ENCODE peak calls at places on chromosomes 3 and 15, in ten cellular contexts. One of them, this sample, is unnamed.

GRCh38 chr3:123843668-123844067 is 40.5 kb downstream of the MYLK start:
- DNase-seq in progenitor cell of endocrine pancreas: no peak
- DNase-seq in fibroblast of mammary gland: no peak
- DNase-seq in left ventricle myocardium superior: no peak
- DNase-seq in NCI-H1092 treated with DMSO at 0.1 percent for 48 hours: no peak
- DNase-seq in left colon: no peak
- DNase-seq in B cell: no peak
- DNase-seq in cerebellar cortex: no peak
- DNase-seq in EL: peak
- DNase-seq in HT1080: peak
- DNase-seq in this sample: peak

GRCh38 chr3:194810076-194810475 is 124.4 kb downstream of the FAM43A start:
- DNase-seq in progenitor cell of endocrine pancreas: no peak
- DNase-seq in HT1080: no peak
- DNase-seq in NCI-H1092 treated with DMSO at 0.1 percent for 48 hours: no peak
- DNase-seq in left colon: no peak
- DNase-seq in EL: no peak
- DNase-seq in left ventricle myocardium superior: no peak
- DNase-seq in B cell: no peak
- DNase-seq in cerebellar cortex: no peak
- DNase-seq in fibroblast of mammary gland: peak
- DNase-seq in this sample: no peak

GRCh38 chr3:149895807-149896206 is 74.9 kb downstream of the PFN2 start:
- DNase-seq in HT1080: no peak
- DNase-seq in left colon: no peak
- DNase-seq in NCI-H1092 treated with DMSO at 0.1 percent for 48 hours: no peak
- DNase-seq in progenitor cell of endocrine pancreas: no peak
- DNase-seq in left ventricle myocardium superior: no peak
- DNase-seq in EL: peak
- DNase-seq in B cell: no peak
- DNase-seq in fibroblast of mammary gland: no peak
- DNase-seq in cerebellar cortex: no peak
- DNase-seq in this sample: no peak

GRCh38 chr3:152403632-152404066 is 134.9 kb downstream of the MBNL1 start:
- DNase-seq in fibroblast of mammary gland: peak
- DNase-seq in EL: no peak
- DNase-seq in B cell: no peak
- DNase-seq in left ventricle myocardium superior: peak
- DNase-seq in NCI-H1092 treated with DMSO at 0.1 percent for 48 hours: no peak
- DNase-seq in progenitor cell of endocrine pancreas: no peak
- DNase-seq in HT1080: no peak
- DNase-seq in left colon: no peak
- DNase-seq in cerebellar cortex: peak
- DNase-seq in this sample: no peak

GRCh38 chr3:79314547-79314946 is 453.3 kb downstream of the ROBO1 start:
- DNase-seq in NCI-H1092 treated with DMSO at 0.1 percent for 48 hours: no peak
- DNase-seq in progenitor cell of endocrine pancreas: no peak
- DNase-seq in HT1080: no peak
- DNase-seq in B cell: no peak
- DNase-seq in left colon: no peak
- DNase-seq in EL: no peak
- DNase-seq in cerebellar cortex: no peak
- DNase-seq in left ventricle myocardium superior: no peak
- DNase-seq in fibroblast of mammary gland: no peak
- DNase-seq in this sample: no peak

GRCh38 chr15:77034620-77035467 is 36.1 kb downstream of the TSPAN3 start:
- DNase-seq in left ventricle myocardium superior: peak
- DNase-seq in B cell: peak
- DNase-seq in left colon: peak
- DNase-seq in NCI-H1092 treated with DMSO at 0.1 percent for 48 hours: no peak
- DNase-seq in cerebellar cortex: no peak
- DNase-seq in EL: no peak
- DNase-seq in fibroblast of mammary gland: no peak
- DNase-seq in progenitor cell of endocrine pancreas: peak
- DNase-seq in HT1080: no peak
- DNase-seq in this sample: peak

GRCh38 chr3:98966862-98967554 is 65.5 kb upstream of the DCBLD2 start:
- DNase-seq in B cell: no peak
- DNase-seq in progenitor cell of endocrine pancreas: no peak
- DNase-seq in left ventricle myocardium superior: no peak
- DNase-seq in cerebellar cortex: no peak
- DNase-seq in NCI-H1092 treated with DMSO at 0.1 percent for 48 hours: no peak
- DNase-seq in left colon: no peak
- DNase-seq in fibroblast of mammary gland: peak
- DNase-seq in EL: peak
- DNase-seq in HT1080: peak
- DNase-seq in this sample: peak

GRCh38 chr15:70197318-70197944 is 99.7 kb upstream of the TLE3 start:
- DNase-seq in EL: no peak
- DNase-seq in B cell: no peak
- DNase-seq in progenitor cell of endocrine pancreas: no peak
- DNase-seq in fibroblast of mammary gland: no peak
- DNase-seq in left ventricle myocardium superior: no peak
- DNase-seq in HT1080: no peak
- DNase-seq in NCI-H1092 treated with DMSO at 0.1 percent for 48 hours: no peak
- DNase-seq in left colon: no peak
- DNase-seq in cerebellar cortex: no peak
- DNase-seq in this sample: no peak

GRCh38 chr3:191963182-191963581 is 502.2 kb downstream of the PYDC2 start:
- DNase-seq in EL: peak
- DNase-seq in left ventricle myocardium superior: no peak
- DNase-seq in left colon: no peak
- DNase-seq in B cell: no peak
- DNase-seq in cerebellar cortex: no peak
- DNase-seq in progenitor cell of endocrine pancreas: no peak
- DNase-seq in HT1080: peak
- DNase-seq in NCI-H1092 treated with DMSO at 0.1 percent for 48 hours: no peak
- DNase-seq in fibroblast of mammary gland: peak
- DNase-seq in this sample: no peak

GRCh38 chr3:71063768-71064287 is 519.7 kb downstream of the FOXP1 start:
- DNase-seq in B cell: peak
- DNase-seq in EL: peak
- DNase-seq in NCI-H1092 treated with DMSO at 0.1 percent for 48 hours: peak
- DNase-seq in left colon: peak
- DNase-seq in HT1080: peak
- DNase-seq in fibroblast of mammary gland: peak
- DNase-seq in cerebellar cortex: no peak
- DNase-seq in left ventricle myocardium superior: peak
- DNase-seq in progenitor cell of endocrine pancreas: no peak
- DNase-seq in this sample: peak

GRCh38 chr3:129106320-129106719 is 15.3 kb downstream of the RAB43 start:
- DNase-seq in NCI-H1092 treated with DMSO at 0.1 percent for 48 hours: no peak
- DNase-seq in progenitor cell of endocrine pancreas: no peak
- DNase-seq in left colon: no peak
- DNase-seq in EL: no peak
- DNase-seq in fibroblast of mammary gland: no peak
- DNase-seq in B cell: no peak
- DNase-seq in left ventricle myocardium superior: peak
- DNase-seq in cerebellar cortex: peak
- DNase-seq in HT1080: no peak
- DNase-seq in this sample: no peak

GRCh38 chr15:51846463-51847230 is 17.2 kb downstream of the TMOD3 start:
- DNase-seq in EL: peak
- DNase-seq in progenitor cell of endocrine pancreas: no peak
- DNase-seq in fibroblast of mammary gland: peak
- DNase-seq in left colon: no peak
- DNase-seq in left ventricle myocardium superior: no peak
- DNase-seq in HT1080: peak
- DNase-seq in cerebellar cortex: no peak
- DNase-seq in NCI-H1092 treated with DMSO at 0.1 percent for 48 hours: no peak
- DNase-seq in B cell: no peak
- DNase-seq in this sample: peak

GRCh38 chr3:164640586-164640985 is 437.7 kb downstream of the SI start:
- DNase-seq in cerebellar cortex: no peak
- DNase-seq in NCI-H1092 treated with DMSO at 0.1 percent for 48 hours: no peak
- DNase-seq in fibroblast of mammary gland: peak
- DNase-seq in progenitor cell of endocrine pancreas: no peak
- DNase-seq in left colon: no peak
- DNase-seq in HT1080: no peak
- DNase-seq in left ventricle myocardium superior: no peak
- DNase-seq in B cell: no peak
- DNase-seq in EL: no peak
- DNase-seq in this sample: peak

GRCh38 chr15:41495736-41496599 is 2.3 kb downstream of the ITPKA start:
- DNase-seq in cerebellar cortex: no peak
- DNase-seq in left colon: peak
- DNase-seq in left ventricle myocardium superior: no peak
- DNase-seq in progenitor cell of endocrine pancreas: peak
- DNase-seq in EL: no peak
- DNase-seq in fibroblast of mammary gland: no peak
- DNase-seq in B cell: no peak
- DNase-seq in NCI-H1092 treated with DMSO at 0.1 percent for 48 hours: no peak
- DNase-seq in HT1080: no peak
- DNase-seq in this sample: no peak

GRCh38 chr3:177550667-177551066 is 353.4 kb upstream of the TBL1XR1 start:
- DNase-seq in HT1080: no peak
- DNase-seq in cerebellar cortex: no peak
- DNase-seq in left ventricle myocardium superior: no peak
- DNase-seq in progenitor cell of endocrine pancreas: no peak
- DNase-seq in EL: no peak
- DNase-seq in NCI-H1092 treated with DMSO at 0.1 percent for 48 hours: no peak
- DNase-seq in left colon: no peak
- DNase-seq in B cell: no peak
- DNase-seq in fibroblast of mammary gland: no peak
- DNase-seq in this sample: no peak

GRCh38 chr3:177574232-177574856 is 377.1 kb upstream of the TBL1XR1 start:
- DNase-seq in progenitor cell of endocrine pancreas: peak
- DNase-seq in cerebellar cortex: no peak
- DNase-seq in fibroblast of mammary gland: peak
- DNase-seq in NCI-H1092 treated with DMSO at 0.1 percent for 48 hours: no peak
- DNase-seq in HT1080: peak
- DNase-seq in B cell: no peak
- DNase-seq in left colon: peak
- DNase-seq in EL: no peak
- DNase-seq in left ventricle myocardium superior: no peak
- DNase-seq in this sample: peak

GRCh38 chr15:78984041-78984440 is 39.2 kb upstream of the CTSH start:
- DNase-seq in HT1080: no peak
- DNase-seq in B cell: no peak
- DNase-seq in cerebellar cortex: no peak
- DNase-seq in NCI-H1092 treated with DMSO at 0.1 percent for 48 hours: no peak
- DNase-seq in EL: no peak
- DNase-seq in left colon: no peak
- DNase-seq in left ventricle myocardium superior: no peak
- DNase-seq in progenitor cell of endocrine pancreas: no peak
- DNase-seq in fibroblast of mammary gland: no peak
- DNase-seq in this sample: no peak

GRCh38 chr3:175606650-175607318 is 747.6 kb downstream of the NAALADL2 start:
- DNase-seq in progenitor cell of endocrine pancreas: no peak
- DNase-seq in EL: no peak
- DNase-seq in B cell: no peak
- DNase-seq in NCI-H1092 treated with DMSO at 0.1 percent for 48 hours: peak
- DNase-seq in fibroblast of mammary gland: no peak
- DNase-seq in left colon: no peak
- DNase-seq in HT1080: peak
- DNase-seq in left ventricle myocardium superior: no peak
- DNase-seq in cerebellar cortex: no peak
- DNase-seq in this sample: peak

GRCh38 chr3:70985572-70985971 is 598.0 kb downstream of the FOXP1 start:
- DNase-seq in fibroblast of mammary gland: no peak
- DNase-seq in EL: no peak
- DNase-seq in NCI-H1092 treated with DMSO at 0.1 percent for 48 hours: no peak
- DNase-seq in left ventricle myocardium superior: no peak
- DNase-seq in left colon: no peak
- DNase-seq in progenitor cell of endocrine pancreas: no peak
- DNase-seq in cerebellar cortex: no peak
- DNase-seq in HT1080: no peak
- DNase-seq in B cell: no peak
- DNase-seq in this sample: no peak

GRCh38 chr3:23442598-23443383 is 239.7 kb downstream of the UBE2E2 start:
- DNase-seq in fibroblast of mammary gland: peak
- DNase-seq in NCI-H1092 treated with DMSO at 0.1 percent for 48 hours: no peak
- DNase-seq in progenitor cell of endocrine pancreas: no peak
- DNase-seq in EL: peak
- DNase-seq in left ventricle myocardium superior: no peak
- DNase-seq in left colon: no peak
- DNase-seq in cerebellar cortex: no peak
- DNase-seq in HT1080: peak
- DNase-seq in B cell: peak
- DNase-seq in this sample: peak

GRCh38 chr3:71520186-71521020 is 63.1 kb downstream of the FOXP1 start:
- DNase-seq in HT1080: no peak
- DNase-seq in EL: no peak
- DNase-seq in left colon: no peak
- DNase-seq in NCI-H1092 treated with DMSO at 0.1 percent for 48 hours: no peak
- DNase-seq in progenitor cell of endocrine pancreas: no peak
- DNase-seq in cerebellar cortex: peak
- DNase-seq in B cell: no peak
- DNase-seq in fibroblast of mammary gland: no peak
- DNase-seq in left ventricle myocardium superior: no peak
- DNase-seq in this sample: no peak

GRCh38 chr3:166471074-166471753 is 634.0 kb upstream of the BCHE start:
- DNase-seq in EL: no peak
- DNase-seq in progenitor cell of endocrine pancreas: no peak
- DNase-seq in left ventricle myocardium superior: no peak
- DNase-seq in fibroblast of mammary gland: no peak
- DNase-seq in HT1080: no peak
- DNase-seq in NCI-H1092 treated with DMSO at 0.1 percent for 48 hours: no peak
- DNase-seq in B cell: no peak
- DNase-seq in cerebellar cortex: no peak
- DNase-seq in left colon: no peak
- DNase-seq in this sample: no peak

GRCh38 chr3:126997455-126998038 is 14.6 kb downstream of the PLXNA1 start:
- DNase-seq in HT1080: no peak
- DNase-seq in EL: no peak
- DNase-seq in progenitor cell of endocrine pancreas: no peak
- DNase-seq in left ventricle myocardium superior: peak
- DNase-seq in B cell: no peak
- DNase-seq in NCI-H1092 treated with DMSO at 0.1 percent for 48 hours: no peak
- DNase-seq in fibroblast of mammary gland: no peak
- DNase-seq in cerebellar cortex: no peak
- DNase-seq in left colon: no peak
- DNase-seq in this sample: no peak

GRCh38 chr3:159987291-159987711 is 1.3 kb upstream of the IL12A start:
- DNase-seq in left ventricle myocardium superior: no peak
- DNase-seq in EL: peak
- DNase-seq in progenitor cell of endocrine pancreas: no peak
- DNase-seq in cerebellar cortex: no peak
- DNase-seq in NCI-H1092 treated with DMSO at 0.1 percent for 48 hours: no peak
- DNase-seq in left colon: no peak
- DNase-seq in HT1080: peak
- DNase-seq in B cell: no peak
- DNase-seq in fibroblast of mammary gland: peak
- DNase-seq in this sample: peak

GRCh38 chr3:158532099-158532734 is 38.8 kb upstream of the MLF1 start:
- DNase-seq in HT1080: peak
- DNase-seq in progenitor cell of endocrine pancreas: no peak
- DNase-seq in NCI-H1092 treated with DMSO at 0.1 percent for 48 hours: peak
- DNase-seq in B cell: no peak
- DNase-seq in cerebellar cortex: peak
- DNase-seq in fibroblast of mammary gland: peak
- DNase-seq in left ventricle myocardium superior: no peak
- DNase-seq in EL: peak
- DNase-seq in left colon: peak
- DNase-seq in this sample: peak

GRCh38 chr3:12400795-12401194 is 83.5 kb upstream of the TSEN2 start:
- DNase-seq in cerebellar cortex: no peak
- DNase-seq in NCI-H1092 treated with DMSO at 0.1 percent for 48 hours: no peak
- DNase-seq in fibroblast of mammary gland: peak
- DNase-seq in B cell: no peak
- DNase-seq in HT1080: peak
- DNase-seq in EL: peak
- DNase-seq in left colon: no peak
- DNase-seq in progenitor cell of endocrine pancreas: no peak
- DNase-seq in left ventricle myocardium superior: no peak
- DNase-seq in this sample: peak